ENCODE peak calls at places on chromosomes 7 and 10, in five cellular contexts. T is OCI-LY7, J is body of pancreas, Z is transverse colon, K is NB4. R is an unnamed sample.

GRCh38 chr10:75202321-75203096 is 8.1 kb upstream of the VDAC2 start:
- DNase-seq in T (no peak), J (no peak), Z (peak; percentile 60), K (no peak), R (no peak)

GRCh38 chr10:99731296-99732032 is 463 bp downstream of the COX15 start:
- DNase-seq in T (no peak), J (no peak), Z (no peak), K (peak; percentile 30), R (no peak)

GRCh38 chr7:111459757-111460280 is 102.5 kb downstream of the IMMP2L start:
- DNase-seq in T (no peak), J (no peak), Z (no peak), K (no peak), R (no peak)

GRCh38 chr10:17643339-17643754 is 604 bp upstream of the STAM start:
- DNase-seq in T (no peak), J (peak; percentile 84), Z (peak; percentile 82), K (no peak), R (peak; percentile 66)

GRCh38 chr10:13078912-13079775 is 20.8 kb upstream of the OPTN start:
- DNase-seq in T (no peak), J (no peak), Z (no peak), K (no peak), R (no peak)

GRCh38 chr7:82528577-82529305 is 85.2 kb upstream of the CACNA2D1 start:
- DNase-seq in T (no peak), J (no peak), Z (no peak), K (no peak), R (no peak)

GRCh38 chr7:140035400-140036223 is 27.1 kb downstream of the PARP12 start:
- DNase-seq in T (no peak), J (no peak), Z (no peak), K (no peak), R (peak; percentile 21)

GRCh38 chr7:97973206-97973658 is 16.8 kb downstream of the OCM2 start:
- DNase-seq in T (no peak), J (peak; percentile 95), Z (no peak), K (no peak), R (no peak)

GRCh38 chr10:78454123-78454645 is 420.5 kb downstream of the RPS24 start:
- DNase-seq in T (no peak), J (no peak), Z (no peak), K (no peak), R (no peak)

GRCh38 chr7:137360087-137360679 is 16.6 kb upstream of the PTN start:
- DNase-seq in T (peak; percentile 31), J (no peak), Z (no peak), K (peak; percentile 18), R (no peak)

GRCh38 chr7:142498364-142498763 is 240.5 kb upstream of the PRSS58 start:
- DNase-seq in T (no peak), J (no peak), Z (no peak), K (no peak), R (no peak)

GRCh38 chr7:3000566-3000965 is 43.1 kb downstream of the CARD11 start:
- DNase-seq in T (no peak), J (no peak), Z (no peak), K (no peak), R (no peak)

GRCh38 chr10:10545771-10546170 is 471.9 kb upstream of the CELF2 start:
- DNase-seq in T (no peak), J (no peak), Z (no peak), K (no peak), R (no peak)

GRCh38 chr10:47402681-47403301 is 18.7 kb upstream of the ZNF488 start:
- DNase-seq in T (no peak), J (peak; percentile 55), Z (peak; percentile 26), K (no peak), R (peak; percentile 65)

GRCh38 chr7:92652536-92652935 is 62.3 kb upstream of the FAM133B start:
- DNase-seq in T (no peak), J (no peak), Z (no peak), K (no peak), R (no peak)

GRCh38 chr7:16491148-16491547 is 25.6 kb upstream of the SOSTDC1 start:
- DNase-seq in T (no peak), J (no peak), Z (no peak), K (no peak), R (no peak)

GRCh38 chr10:77620731-77621130 is 16.9 kb downstream of the KCNMA1 start:
- DNase-seq in T (no peak), J (no peak), Z (no peak), K (peak; percentile 56), R (no peak)

GRCh38 chr7:139915864-139916716 is 87.0 kb downstream of the TBXAS1 start:
- DNase-seq in T (peak; percentile 89), J (peak; percentile 69), Z (peak; percentile 55), K (peak; percentile 97), R (peak; percentile 97)

GRCh38 chr7:1579481-1580421 is 9.9 kb upstream of the PSMG3 start:
- DNase-seq in T (peak; percentile 66), J (peak; percentile 63), Z (peak; percentile 76), K (peak; percentile 81), R (no peak)

GRCh38 chr7:1694551-1694950 is 24.5 kb downstream of the ELFN1 start:
- DNase-seq in T (no peak), J (no peak), Z (no peak), K (no peak), R (no peak)

GRCh38 chr10:73937333-73938020 is 26.5 kb downstream of the PLAU start:
- DNase-seq in T (no peak), J (no peak), Z (no peak), K (no peak), R (no peak)

GRCh38 chr7:11194492-11194891 is 220.8 kb downstream of the PHF14 start:
- DNase-seq in T (no peak), J (no peak), Z (no peak), K (no peak), R (no peak)

GRCh38 chr7:87628780-87629569 is 777 bp downstream of the RUNDC3B start:
- DNase-seq in T (no peak), J (peak; percentile 30), Z (peak; percentile 73), K (no peak), R (peak; percentile 25)

GRCh38 chr10:119663866-119664698 is 12.9 kb downstream of the BAG3 start:
- DNase-seq in T (no peak), J (no peak), Z (peak; percentile 23), K (peak; percentile 31), R (no peak)
- H3K4me3 ChIP-seq in T (no peak overlapping the region), J (no peak overlapping the region), Z (no peak overlapping the region), K (no peak overlapping the region), R (no peak overlapping the region)

DNA sequence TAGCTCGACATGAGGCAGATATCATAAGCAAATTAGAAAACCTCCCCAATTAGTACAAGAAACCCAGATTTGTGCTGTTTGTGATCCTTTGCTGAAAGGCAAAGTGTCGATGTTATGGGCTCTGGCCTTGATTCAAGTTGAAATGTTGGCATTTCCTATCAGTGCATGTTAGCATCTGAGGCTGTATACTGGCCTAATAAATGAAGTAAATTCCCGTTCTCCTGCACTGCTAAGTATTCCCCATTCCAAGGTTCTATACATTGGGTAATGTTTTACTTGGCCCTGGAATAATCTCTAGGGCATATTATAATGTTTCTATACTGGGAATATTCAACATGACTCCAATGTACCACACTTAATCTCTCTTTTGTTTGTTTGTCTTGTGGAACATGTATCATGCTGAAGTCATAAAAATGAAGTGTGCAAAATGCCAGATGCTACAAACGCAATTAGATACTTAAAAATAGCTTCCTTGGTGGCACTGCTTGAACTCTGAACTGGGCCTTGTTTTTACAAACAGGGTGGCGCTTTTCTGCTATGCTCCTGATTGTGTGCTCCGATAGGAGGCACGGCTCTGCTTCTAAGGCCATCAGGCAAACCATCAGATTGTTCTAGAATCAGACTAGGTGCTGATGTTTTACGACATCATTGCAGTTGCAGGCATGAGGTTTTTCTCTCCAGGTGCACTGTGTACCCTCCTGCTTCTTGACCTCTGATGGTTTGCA is 156.7 kb upstream of the TCF7L2 start:
- DNase-seq in T (no peak), J (no peak), Z (peak; percentile 64), K (no peak), R (no peak)
- H3K4me3 ChIP-seq in T (no peak overlapping the region), J (no peak overlapping the region), Z (no peak overlapping the region), K (no peak overlapping the region), R (no peak overlapping the region)

GRCh38 chr10:113273877-113274829 is 278.7 kb upstream of the HABP2 start:
- DNase-seq in T (no peak), J (no peak), Z (no peak), K (no peak), R (no peak)
- H3K4me3 ChIP-seq in T (no peak overlapping the region), J (no peak overlapping the region), Z (no peak overlapping the region), K (no peak overlapping the region), R (no peak overlapping the region)

DNA sequence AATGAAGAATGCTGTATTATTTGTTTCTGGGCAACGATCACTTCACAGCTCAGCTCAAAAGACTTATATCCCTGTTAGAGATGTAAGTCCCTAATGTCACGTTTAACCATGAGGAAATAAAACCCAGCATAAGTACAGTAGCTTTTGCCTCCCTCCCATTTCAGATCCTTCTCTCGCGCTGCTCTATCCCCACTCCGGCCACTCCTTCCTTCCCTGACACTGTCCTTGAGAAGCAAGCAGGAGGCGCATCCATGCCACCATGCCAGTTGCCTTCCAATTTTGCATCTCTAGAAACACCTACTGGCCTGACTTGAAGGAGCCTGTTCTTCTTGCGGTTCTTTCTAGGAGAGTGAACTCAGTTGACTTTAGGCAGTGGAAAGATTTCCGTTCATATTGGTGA is 1.2 kb downstream of the FAM180A start:
- DNase-seq in T (no peak), J (no peak), Z (no peak), K (no peak), R (no peak)
- H3K4me3 ChIP-seq in T (no peak overlapping the region), J (no peak overlapping the region), Z (no peak overlapping the region), K (no peak overlapping the region), R (no peak overlapping the region)

GRCh38 chr7:90244909-90245841 is at the start of gene CFAP69:
- DNase-seq in T (no peak), J (peak; percentile 93), Z (peak; percentile 94), K (peak; percentile 90), R (peak; percentile 32)
- H3K4me3 ChIP-seq in T (no peak within 1 kb of the TSS), J (peak within 1 kb of the TSS; percentile 75), Z (peak within 1 kb of the TSS; percentile 66), K (peak within 1 kb of the TSS; percentile 89), R (peak within 1 kb of the TSS; percentile 91)

GRCh38 chr10:29469481-29470354 is 165.1 kb downstream of the SVIL start:
- DNase-seq in T (no peak), J (peak; percentile 46), Z (no peak), K (no peak), R (no peak)

GRCh38 chr10:29472268-29473086 is 162.3 kb downstream of the SVIL start:
- DNase-seq in T (no peak), J (no peak), Z (no peak), K (no peak), R (no peak)

GRCh38 chr10:29471483-29471859 is 163.3 kb downstream of the SVIL start:
- DNase-seq in T (no peak), J (no peak), Z (no peak), K (peak; percentile 58), R (peak; percentile 51)

GRCh38 chr10:29470355-29470705 is 164.4 kb downstream of the SVIL start:
- DNase-seq in T (peak; percentile 47), J (no peak), Z (no peak), K (peak; percentile 20), R (no peak)

DNA sequence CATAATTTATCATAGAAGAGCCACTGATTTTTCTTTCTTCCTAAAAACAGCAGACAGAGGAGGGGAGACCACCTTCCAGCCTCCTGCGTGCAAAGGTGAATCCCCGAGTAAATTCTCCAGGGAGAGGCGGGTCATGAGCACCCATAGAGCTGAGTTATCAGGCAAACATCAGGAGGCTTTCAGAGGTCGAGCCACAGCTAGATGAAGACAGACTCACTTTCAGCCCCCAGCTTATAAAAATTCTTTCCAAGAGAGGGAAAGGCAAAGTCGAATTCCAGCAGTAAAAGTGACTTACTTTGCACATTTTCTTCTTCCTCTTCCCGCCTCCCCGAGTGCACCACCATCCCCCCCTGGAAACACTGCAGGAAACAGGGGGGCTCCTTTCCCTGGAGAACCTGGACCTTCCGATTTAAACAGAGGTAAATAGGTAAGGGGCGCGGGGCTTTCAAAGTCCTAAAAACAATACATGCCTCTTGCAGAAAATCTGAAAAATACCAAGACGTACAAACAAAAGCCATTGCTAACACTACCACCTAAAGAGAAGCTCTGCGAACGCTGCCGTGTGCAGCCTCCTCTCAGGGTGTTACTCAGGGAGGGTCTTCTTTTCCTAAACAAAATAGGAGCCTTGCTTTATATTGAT is 163.8 kb downstream of the SVIL start:
- DNase-seq in T (no peak), J (no peak), Z (no peak), K (no peak), R (no peak)
- H3K4me3 ChIP-seq in T (no peak overlapping the region), J (no peak overlapping the region), Z (no peak overlapping the region), K (no peak overlapping the region), R (no peak overlapping the region)

R was measured in kidney epithelial cell.